ENCODE peak calls at places on chromosomes 3 and 15, in eight cellular contexts. L is HS-27A; J is AG09309; F is LoVo; M is activated CD4-positive, alpha-beta memory T cell treated with anti-CD3 and anti-CD28 coated beads, Interleukin-2, amount 10 ng/mL, durations not matched to agents 7 days and 5 days; U is HEK293T; P is ELR; E is GM04504. Y is an unnamed sample.

GRCh38 chr3:106566277-106566676 is 697.5 kb upstream of the CBLB start:
- DNase-seq in E (no peak), L (no peak), P (no peak), M (no peak), F (no peak), U (no peak), J (no peak), Y (no peak)

GRCh38 chr15:59339252-59339672 is 33.4 kb downstream of the MYO1E start:
- DNase-seq in L (peak), J (no peak), P (no peak), M (no peak), F (no peak), U (no peak), E (no peak), Y (no peak)

GRCh38 chr3:133254151-133254550 is 145.7 kb upstream of the BFSP2 start:
- DNase-seq in J (no peak), L (no peak), U (no peak), E (no peak), P (no peak), M (no peak), F (no peak), Y (no peak)

GRCh38 chr3:159807137-159808028 is 181.3 kb upstream of the IL12A start:
- DNase-seq in J (no peak), F (no peak), E (no peak), P (no peak), M (no peak), U (no peak), L (no peak), Y (no peak)

GRCh38 chr3:71578045-71578730 is 5.3 kb downstream of the FOXP1 start:
- DNase-seq in U (no peak), J (no peak), L (no peak), M (no peak), E (no peak), P (peak), F (no peak), Y (no peak)

GRCh38 chr15:34583399-34584320 is at the start of gene GOLGA8B:
- DNase-seq in E (no peak), F (peak), U (peak), J (no peak), L (peak), P (peak), M (peak), Y (no peak)

GRCh38 chr3:188929138-188929537 is 242.6 kb upstream of the TPRG1 start:
- DNase-seq in E (no peak), L (no peak), U (no peak), F (no peak), P (peak), J (no peak), M (no peak), Y (no peak)

GRCh38 chr3:177810162-177810623 is 612.9 kb upstream of the TBL1XR1 start:
- DNase-seq in U (no peak), M (no peak), F (peak), P (peak), J (peak), E (peak), L (no peak), Y (peak)

GRCh38 chr15:84616235-84616634 is 15.4 kb downstream of the ZSCAN2 start:
- DNase-seq in F (no peak), L (no peak), M (no peak), P (no peak), E (no peak), J (no peak), U (no peak), Y (no peak)

GRCh38 chr3:134901461-134901860 is 106.4 kb downstream of the EPHB1 start:
- DNase-seq in U (no peak), J (no peak), F (no peak), M (no peak), E (no peak), L (no peak), P (no peak), Y (no peak)

GRCh38 chr3:109154989-109155388 is 18.5 kb downstream of the C3orf85 start:
- DNase-seq in L (no peak), M (no peak), J (no peak), E (no peak), U (no peak), F (peak), P (peak), Y (no peak)

GRCh38 chr3:121855555-121855954 is 20.5 kb downstream of the EAF2 start:
- DNase-seq in U (peak), P (no peak), F (no peak), L (no peak), E (no peak), M (no peak), J (no peak), Y (no peak)

GRCh38 chr15:42401544-42402478 is 42.5 kb downstream of the CAPN3 start:
- DNase-seq in J (no peak), E (no peak), F (no peak), U (no peak), M (no peak), P (peak), L (no peak), Y (no peak)

GRCh38 chr15:75760689-75761435 is 48.2 kb upstream of the CSPG4 start:
- DNase-seq in E (no peak), L (no peak), P (no peak), F (no peak), M (no peak), U (no peak), J (no peak), Y (no peak)

GRCh38 chr15:99704444-99704838 is 28.8 kb downstream of the LYSMD4 start:
- DNase-seq in U (peak), M (no peak), E (peak), J (peak), F (peak), L (peak), P (peak), Y (peak)

GRCh38 chr3:61537366-61537765 is 24.0 kb upstream of the PTPRG start:
- DNase-seq in U (no peak), L (no peak), J (no peak), M (no peak), P (no peak), E (no peak), F (no peak), Y (no peak)

GRCh38 chr3:45499529-45499928 is 95.0 kb upstream of the LIMD1 start:
- DNase-seq in J (peak), E (no peak), P (peak), L (no peak), F (peak), M (no peak), U (no peak), Y (no peak)

GRCh38 chr3:30970183-30970582 is 75.7 kb upstream of the GADL1 start:
- DNase-seq in M (no peak), E (no peak), P (peak), F (no peak), J (no peak), U (no peak), L (no peak), Y (no peak)

GRCh38 chr15:31439328-31439727 is 112.7 kb downstream of the KLF13 start:
- DNase-seq in M (peak), F (no peak), E (no peak), U (no peak), J (no peak), L (no peak), P (peak), Y (no peak)

GRCh38 chr15:39194431-39194830 is 386.4 kb upstream of the THBS1 start:
- DNase-seq in U (no peak), P (no peak), M (no peak), F (no peak), E (no peak), J (peak), L (no peak), Y (no peak)

GRCh38 chr3:9590282-9590791 is 36.7 kb upstream of the LHFPL4 start:
- DNase-seq in P (no peak), J (no peak), U (no peak), M (no peak), L (no peak), E (no peak), F (no peak), Y (no peak)

GRCh38 chr3:189167027-189167766 is 4.6 kb upstream of the TPRG1 start:
- DNase-seq in F (peak), P (no peak), J (no peak), E (no peak), M (no peak), L (no peak), U (no peak), Y (no peak)

GRCh38 chr3:11349466-11349865 is 77.3 kb downstream of the ATG7 start:
- DNase-seq in M (no peak), E (no peak), L (no peak), P (peak), F (no peak), J (no peak), U (no peak), Y (no peak)

GRCh38 chr15:73361331-73361730 is 7.4 kb downstream of the HCN4 start:
- DNase-seq in J (no peak), P (no peak), L (no peak), E (no peak), F (no peak), U (no peak), M (no peak), Y (no peak)

GRCh38 chr15:78932216-78932808 is 12.5 kb downstream of the CTSH start:
- DNase-seq in E (no peak), J (no peak), U (no peak), F (no peak), P (no peak), M (no peak), L (no peak), Y (no peak)

GRCh38 chr3:56801597-56802410 is at the start of gene ARHGEF3:
- DNase-seq in P (peak), U (peak), F (peak), J (no peak), M (peak), L (peak), E (peak), Y (no peak)

GRCh38 chr3:39216176-39216790 is 23.9 kb upstream of the XIRP1 start:
- DNase-seq in E (no peak), L (no peak), F (no peak), J (no peak), M (no peak), U (no peak), P (no peak), Y (no peak)

GRCh38 chr3:52089691-52090090 is 33.3 kb upstream of the DUSP7 start:
- DNase-seq in M (no peak), L (no peak), U (no peak), J (no peak), P (no peak), F (no peak), E (no peak), Y (no peak)

GRCh38 chr15:69664572-69665326 is 212.1 kb downstream of the RPLP1 start:
- DNase-seq in U (no peak), P (no peak), J (no peak), M (no peak), L (no peak), F (no peak), E (no peak), Y (no peak)

GRCh38 chr15:65100427-65100826 is 14.6 kb downstream of the UBAP1L start:
- DNase-seq in L (no peak), E (no peak), P (no peak), U (no peak), F (no peak), M (no peak), J (no peak), Y (no peak)

GRCh38 chr3:54599741-54600140 is 328.1 kb downstream of the LRTM1 start:
- DNase-seq in J (no peak), F (no peak), L (no peak), U (no peak), M (no peak), P (no peak), E (no peak), Y (no peak)

GRCh38 chr15:24761704-24762302 is 86.2 kb downstream of the NPAP1 start:
- DNase-seq in F (no peak), L (no peak), E (no peak), U (no peak), P (peak), J (no peak), M (no peak), Y (no peak)

GRCh38 chr3:10365791-10366190 is 44.9 kb upstream of the SEC13 start:
- DNase-seq in E (no peak), J (no peak), P (peak), U (no peak), F (no peak), L (no peak), M (no peak), Y (no peak)

GRCh38 chr3:111285691-111286090 is 214.1 kb downstream of the NECTIN3 start:
- DNase-seq in E (no peak), J (no peak), P (no peak), U (no peak), M (no peak), F (no peak), L (no peak), Y (no peak)

GRCh38 chr3:12224181-12225147 is 64.4 kb upstream of the PPARG start:
- DNase-seq in E (no peak), M (no peak), L (peak), F (peak), P (no peak), J (peak), U (no peak), Y (no peak)

GRCh38 chr3:169772530-169772950 is 656 bp upstream of the MYNN start:
- DNase-seq in L (peak), P (peak), F (peak), M (no peak), J (peak), E (peak), U (peak), Y (no peak)

GRCh38 chr3:60577601-60578000 is 673.7 kb downstream of the FHIT start:
- DNase-seq in P (no peak), J (no peak), E (no peak), L (no peak), M (no peak), F (no peak), U (no peak), Y (no peak)

GRCh38 chr3:156750874-156751245 is 75.3 kb upstream of the LEKR1 start:
- DNase-seq in L (no peak), P (peak), E (peak), J (no peak), F (peak), U (no peak), M (no peak), Y (peak)